ENCODE peak calls at places on chromosomes 16 and 17, in nine cellular contexts. M, Z, I, D, Y, B, N, E and L are unnamed samples.

GRCh38 chr17:77691216-77692085 is 267.1 kb upstream of the TNRC6C start:
- DNase-seq in E (no peak), Y (no peak), I (no peak), Z (peak), D (no peak), N (no peak), M (no peak), B (no peak), L (no peak)

GRCh38 chr16:66695935-66696668 is 441 bp downstream of the CMTM4 start:
- DNase-seq in E (peak), I (no peak), N (no peak), B (no peak), Z (peak), Y (no peak), D (no peak), M (no peak), L (no peak)

GRCh38 chr16:84438971-84439696 is 65.3 kb downstream of the MEAK7 start:
- DNase-seq in Y (no peak), E (no peak), M (no peak), N (no peak), I (no peak), D (no peak), B (no peak), Z (no peak), L (no peak)

GRCh38 chr17:2138768-2139167 is 83.9 kb downstream of the HIC1 start:
- DNase-seq in B (peak), M (no peak), N (no peak), D (no peak), Z (no peak), I (no peak), Y (no peak), E (peak), L (no peak)

GRCh38 chr16:17552351-17552750 is 81.6 kb upstream of the XYLT1 start:
- DNase-seq in Z (no peak), I (no peak), E (no peak), D (no peak), Y (no peak), M (no peak), B (no peak), N (no peak), L (no peak)

GRCh38 chr16:56743840-56744239 is 13.9 kb downstream of the NUP93 start:
- DNase-seq in B (no peak), M (no peak), N (no peak), E (no peak), Y (no peak), I (no peak), D (peak), Z (no peak), L (peak)

GRCh38 chr16:27229891-27230470 is 26.7 kb downstream of the KDM8 start:
- DNase-seq in I (no peak), Y (no peak), M (no peak), B (no peak), E (no peak), N (no peak), D (no peak), Z (no peak), L (no peak)

GRCh38 chr16:22192261-22193133 is 13.6 kb upstream of the EEF2K start:
- DNase-seq in Y (no peak), N (peak), E (peak), I (peak), Z (peak), M (peak), B (no peak), D (peak), L (peak)

GRCh38 chr17:28997811-28998210 is 8.0 kb downstream of the SEZ6 start:
- DNase-seq in E (no peak), Z (no peak), I (no peak), M (no peak), Y (no peak), N (no peak), D (no peak), B (peak), L (no peak)

GRCh38 chr16:20611350-20611902 is 35.3 kb upstream of the ACSM2B start:
- DNase-seq in Z (no peak), D (no peak), I (peak), M (no peak), E (no peak), N (no peak), Y (no peak), B (no peak), L (no peak)

GRCh38 chr17:14510136-14510535 is 209.3 kb downstream of the HS3ST3B1 start:
- DNase-seq in I (no peak), B (no peak), E (no peak), D (no peak), N (no peak), Z (no peak), Y (no peak), M (no peak), L (peak)

GRCh38 chr16:78763821-78764440 is 664.5 kb downstream of the WWOX start:
- DNase-seq in N (no peak), Y (no peak), D (no peak), Z (no peak), B (no peak), I (no peak), M (no peak), E (no peak), L (no peak)

GRCh38 chr17:48294989-48295892 is 134.8 kb downstream of the SKAP1 start:
- DNase-seq in D (peak), I (no peak), Z (no peak), E (no peak), B (no peak), M (no peak), N (no peak), Y (no peak), L (peak)

GRCh38 chr16:19907161-19907992 is 22.7 kb upstream of the GPRC5B start:
- DNase-seq in M (peak), D (no peak), Y (peak), B (peak), I (peak), N (peak), E (peak), Z (peak), L (peak)

GRCh38 chr16:17342031-17342430 is 128.7 kb downstream of the XYLT1 start:
- DNase-seq in M (no peak), Z (no peak), N (no peak), E (no peak), D (no peak), B (no peak), I (no peak), Y (no peak), L (no peak)

GRCh38 chr16:66275795-66276428 is 90.6 kb upstream of the CDH5 start:
- DNase-seq in I (no peak), Z (peak), N (no peak), M (peak), E (peak), D (peak), Y (no peak), B (no peak), L (peak)

GRCh38 chr16:22784690-22785214 is 29.2 kb upstream of the HS3ST2 start:
- DNase-seq in N (no peak), D (no peak), I (no peak), Y (no peak), Z (no peak), E (no peak), M (no peak), B (no peak), L (no peak)

GRCh38 chr17:82228842-82229685 is at the start of gene SLC16A3:
- DNase-seq in M (no peak), D (no peak), E (peak), Y (no peak), I (peak), Z (peak), N (peak), B (peak), L (peak)

GRCh38 chr17:325270-325976 is 27.2 kb downstream of the RPH3AL start:
- DNase-seq in B (no peak), Y (no peak), E (no peak), M (no peak), Z (no peak), I (no peak), N (no peak), D (no peak), L (no peak)

GRCh38 chr16:68335175-68335574 is 24.4 kb downstream of the PRMT7 start:
- DNase-seq in I (no peak), Y (no peak), Z (no peak), N (no peak), M (no peak), B (no peak), E (no peak), D (no peak), L (peak)

GRCh38 chr17:39668141-39668924 is at the start of gene PNMT:
- DNase-seq in Y (no peak), B (peak), E (peak), I (no peak), N (peak), Z (peak), D (no peak), M (no peak), L (peak)

GRCh38 chr17:28598389-28598788 is 436 bp downstream of the SPAG5 start:
- DNase-seq in I (no peak), E (no peak), Z (peak), N (no peak), D (no peak), Y (no peak), M (no peak), B (no peak), L (no peak)

GRCh38 chr17:76501018-76501826 is at the start of gene RHBDF2:
- DNase-seq in M (peak), E (peak), N (peak), Z (peak), B (peak), Y (no peak), I (peak), D (no peak), L (peak)

GRCh38 chr17:42891539-42892152 is 9.0 kb upstream of the G6PC1 start:
- DNase-seq in B (no peak), E (no peak), D (peak), I (no peak), M (no peak), Y (no peak), N (no peak), Z (no peak), L (no peak)

GRCh38 chr17:5034651-5035050 is 575 bp downstream of the SLC52A1 start:
- DNase-seq in Z (no peak), E (no peak), N (no peak), I (no peak), Y (no peak), B (no peak), M (no peak), D (no peak), L (no peak)

GRCh38 chr17:81640011-81640410 is 3.0 kb downstream of the TSPAN10 start:
- DNase-seq in D (no peak), E (no peak), B (no peak), Z (no peak), Y (no peak), I (no peak), N (no peak), M (no peak), L (no peak)

GRCh38 chr17:40953876-40954275 is 12.9 kb downstream of the KRT39 start:
- DNase-seq in N (no peak), E (no peak), B (no peak), Y (no peak), I (no peak), Z (no peak), M (no peak), D (no peak), L (peak)

GRCh38 chr17:82302991-82303943 is 14.1 kb downstream of the CD7 start:
- DNase-seq in M (no peak), D (no peak), I (no peak), N (no peak), Y (no peak), Z (peak), E (no peak), B (no peak), L (no peak)

GRCh38 chr16:4661661-4662060 is 31.7 kb upstream of the NUDT16L1 start:
- DNase-seq in Y (no peak), B (no peak), E (no peak), N (no peak), D (no peak), I (peak), M (peak), Z (no peak), L (peak)

GRCh38 chr16:22302776-22303363 is 5.7 kb downstream of the POLR3E start:
- DNase-seq in I (no peak), B (no peak), Y (no peak), E (no peak), D (no peak), N (no peak), M (no peak), Z (no peak), L (no peak)